ENCODE peak calls at places on chromosomes 13 and 19, in eight cellular contexts. M is HTR-8/SVneo; T is T-helper 9 cell; Z is WTC11; V is NCI-H1694 treated with DMSO at 0.1 percent for 48 hours; F is activated CD4-positive, alpha-beta T cell treated with anti-CD3 and anti-CD28 coated beads, Interleukin-2, amount 50 U/mL, for 1 hour; I is Calu3; R is uterus. J is an unnamed sample.

GRCh38 chr13:35994131-35994966 is 136.8 kb downstream of the DCLK1 start:
- DNase-seq in Z (no peak), T (no peak), F (no peak), I (no peak), V (no peak), M (peak), R (peak), J (no peak)

GRCh38 chr13:109979186-109979585 is 192.8 kb upstream of the IRS2 start:
- DNase-seq in V (no peak), T (no peak), M (no peak), I (peak), F (no peak), Z (no peak), R (no peak), J (no peak)

GRCh38 chr19:53394974-53395839 is at the start of gene ZNF765:
- DNase-seq in T (peak), F (peak), R (peak), Z (peak), M (peak), V (peak), I (peak), J (peak)

GRCh38 chr19:36215276-36216171 is 618 bp downstream of the ZNF146 start:
- DNase-seq in R (no peak), M (no peak), I (no peak), T (no peak), F (no peak), Z (no peak), V (peak), J (peak)

GRCh38 chr19:39370735-39371134 is 20.2 kb downstream of the PAF1 start:
- DNase-seq in T (no peak), V (no peak), M (no peak), Z (no peak), I (no peak), R (no peak), F (no peak), J (no peak)

GRCh38 chr13:79659161-79659560 is 178.2 kb downstream of the NDFIP2 start:
- DNase-seq in T (no peak), Z (no peak), R (no peak), V (no peak), I (no peak), M (no peak), F (no peak), J (no peak)

GRCh38 chr13:39263033-39263432 is 224.8 kb downstream of the NHLRC3 start:
- DNase-seq in M (peak), I (peak), V (peak), T (no peak), F (peak), Z (peak), R (peak), J (peak)

GRCh38 chr13:93689333-93689732 is 462.7 kb downstream of the GPC6 start:
- DNase-seq in T (no peak), Z (no peak), R (no peak), M (no peak), V (no peak), F (no peak), I (no peak), J (no peak)

GRCh38 chr19:19643158-19644053 is at the start of gene GMIP:
- DNase-seq in I (peak), R (peak), V (peak), F (peak), T (peak), M (peak), Z (peak), J (peak)

J was measured in NCI-H748 treated with DMSO at 0.1 percent for 48 hours.